ENCODE peak calls at places on chromosomes 11 and 22, in seven cellular contexts. V is astrocyte of the cerebellum, M is AG10803, Q is heart right ventricle, E is HFFc6, B is BE2C, J is AG04450. K is an unnamed sample.

GRCh38 chr11:70574725-70575347 is 176.5 kb downstream of the CTTN start:
- DNase-seq in V (no peak), B (no peak), Q (no peak), J (no peak), E (no peak), M (no peak), K (peak)

GRCh38 chr11:44731685-44732411 is 5.1 kb downstream of the TSPAN18 start:
- DNase-seq in E (no peak), V (no peak), J (no peak), B (peak), Q (no peak), M (peak), K (no peak)

GRCh38 chr11:70400643-70401042 is 2.3 kb downstream of the CTTN start:
- DNase-seq in V (no peak), B (no peak), M (no peak), J (no peak), Q (no peak), E (no peak), K (peak)

GRCh38 chr11:123525511-123525918 is 95.4 kb downstream of the GRAMD1B start:
- DNase-seq in M (peak), E (no peak), V (no peak), Q (no peak), B (peak), J (no peak), K (no peak)

GRCh38 chr11:8905528-8906165 is 5.3 kb upstream of the AKIP1 start:
- DNase-seq in Q (no peak), B (no peak), E (peak), M (peak), V (peak), J (no peak), K (no peak)

GRCh38 chr11:122141757-122142156 is 25.7 kb upstream of the BLID start:
- DNase-seq in V (no peak), Q (no peak), M (no peak), J (no peak), E (no peak), B (no peak), K (no peak)

GRCh38 chr11:12092714-12093113 is 17.7 kb upstream of the MICAL2 start:
- DNase-seq in V (no peak), Q (no peak), B (no peak), J (no peak), M (no peak), E (no peak), K (no peak)

GRCh38 chr11:108512706-108513105 is 14.5 kb upstream of the POGLUT3 start:
- DNase-seq in M (no peak), V (no peak), E (no peak), B (no peak), Q (no peak), J (no peak), K (no peak)

GRCh38 chr11:9527481-9528140 is 45.9 kb upstream of the WEE1 start:
- DNase-seq in Q (no peak), M (peak), E (peak), V (peak), B (no peak), J (peak), K (no peak)

GRCh38 chr22:34068011-34068410 is 147.7 kb upstream of the LARGE1 start:
- DNase-seq in Q (no peak), J (no peak), M (no peak), B (no peak), V (no peak), E (no peak), K (no peak)

GRCh38 chr22:33255781-33256180 is 197.6 kb upstream of the SYN3 start:
- DNase-seq in E (no peak), M (no peak), J (no peak), Q (no peak), B (no peak), V (no peak), K (no peak)

GRCh38 chr22:40955516-40955915 is 4.3 kb downstream of the RBX1 start:
- DNase-seq in M (peak), J (no peak), Q (no peak), B (no peak), E (peak), V (no peak), K (no peak)

DNA sequence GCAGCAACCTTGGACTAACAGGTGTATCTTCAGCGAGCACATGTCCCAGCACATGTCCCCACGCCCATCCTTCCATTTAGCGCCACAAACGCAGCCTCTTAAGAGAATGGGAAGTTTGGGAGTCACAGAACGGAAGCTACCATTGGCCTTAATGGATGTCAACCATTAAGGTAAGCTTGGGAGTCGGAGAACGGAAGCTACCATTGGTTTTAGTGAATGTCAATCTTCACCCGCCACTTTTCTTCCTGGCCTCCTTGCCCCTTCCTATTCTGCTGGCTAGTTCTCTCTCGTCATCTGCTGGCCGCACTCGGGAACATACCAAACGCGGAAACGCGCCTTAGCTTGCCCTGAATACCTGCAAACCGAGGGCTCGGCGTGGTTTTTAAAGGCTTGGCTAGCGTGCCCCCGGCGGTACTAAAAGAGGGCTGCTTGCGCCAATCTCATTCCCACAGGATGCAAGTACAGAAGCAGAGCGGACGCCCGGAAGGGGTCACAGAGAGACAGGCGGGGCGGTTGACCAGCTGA is 24.3 kb downstream of the GLYATL1 start:
- DNase-seq in M (peak), Q (no peak), B (no peak), J (peak), E (peak), V (peak), K (no peak)
- TF ChIP-seq CTCF in M (peak), Q (no peak), B (no peak), J (peak), E (peak), V (peak), K (no peak)

DNA sequence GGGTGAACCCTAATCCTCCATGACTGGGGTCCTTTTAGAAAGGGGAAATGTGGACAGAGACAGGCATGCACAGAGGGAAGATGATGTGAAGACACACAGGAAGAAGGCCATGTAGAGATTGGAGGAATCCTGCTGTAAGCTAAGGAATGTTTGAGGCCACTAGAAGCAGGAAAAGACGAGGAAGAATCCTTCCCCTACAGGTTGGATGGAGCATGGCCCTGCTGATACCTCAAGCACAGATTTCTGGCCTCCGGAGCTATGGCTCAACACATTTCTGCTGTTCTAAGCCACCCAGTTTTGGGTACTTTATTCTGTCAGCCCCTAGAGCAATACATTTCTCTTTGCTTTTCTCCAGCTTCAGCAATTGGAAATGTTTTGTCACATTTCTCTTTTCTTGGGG is 487.0 kb downstream of the MIAT start:
- DNase-seq in B (no peak), J (no peak), E (no peak), Q (no peak), V (no peak), M (peak), K (no peak)
- TF ChIP-seq CTCF in B (no peak), J (peak), E (peak), Q (no peak), V (no peak), M (peak), K (no peak)

GRCh38 chr22:37184816-37185541 is 3.1 kb downstream of the C1QTNF6 start:
- DNase-seq in V (no peak), M (no peak), E (no peak), Q (no peak), B (no peak), J (no peak), K (peak)
- TF ChIP-seq CTCF in V (no peak), M (no peak), E (no peak), Q (no peak), B (no peak), J (no peak), K (no peak)

GRCh38 chr11:64653388-64653973 is 62.5 kb downstream of the SLC22A12 start:
- DNase-seq in M (no peak), V (no peak), B (no peak), Q (no peak), J (no peak), E (no peak), K (no peak)
- TF ChIP-seq CTCF in M (no peak), V (no peak), B (no peak), Q (no peak), J (no peak), E (peak), K (peak)

GRCh38 chr11:118790357-118791014 is 478 bp downstream of the DDX6 start:
- DNase-seq in E (peak), B (peak), M (peak), Q (peak), V (no peak), J (no peak), K (peak)
- TF ChIP-seq CTCF in E (peak), B (peak), M (peak), Q (peak), V (peak), J (peak), K (no peak)

GRCh38 chr11:129223701-129224149 is 31.6 kb upstream of the ARHGAP32 start:
- DNase-seq in J (no peak), B (no peak), V (no peak), Q (no peak), M (peak), E (no peak), K (no peak)
- TF ChIP-seq CTCF in J (no peak), B (no peak), V (no peak), Q (no peak), M (no peak), E (no peak), K (no peak)

DNA sequence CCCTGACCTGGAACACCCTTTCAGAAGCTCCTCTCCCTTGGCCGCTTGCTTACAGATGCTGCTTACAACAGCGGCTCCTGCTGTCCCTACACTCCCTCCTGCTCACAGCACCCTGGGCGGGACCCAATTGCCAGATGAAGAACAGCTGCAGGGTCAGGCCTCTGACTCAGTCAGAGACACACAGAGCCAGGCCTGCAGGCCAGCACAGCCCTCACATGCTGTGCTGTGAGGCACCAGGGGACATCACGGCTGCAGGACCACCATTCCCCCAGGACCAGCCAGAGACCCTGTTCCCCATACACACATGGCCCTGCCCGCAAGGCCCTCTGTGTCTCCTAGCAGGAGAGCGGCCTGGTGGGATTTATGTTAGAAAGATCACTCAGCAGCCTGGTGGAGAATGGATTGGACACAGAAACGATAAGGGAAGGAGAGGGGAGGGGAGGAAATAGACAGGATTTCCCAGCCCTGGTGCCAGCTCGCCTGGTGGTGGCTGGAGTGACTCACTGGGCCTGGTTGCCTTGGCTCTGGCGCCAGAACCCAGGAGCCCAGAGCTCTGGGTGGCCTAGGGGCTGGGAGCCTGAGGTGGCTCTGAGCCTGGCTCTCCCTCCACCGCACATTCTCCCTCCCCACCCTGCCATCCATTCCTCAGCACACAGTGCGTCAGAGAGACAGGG is 6.7 kb downstream of the CAPN5 start:
- DNase-seq in M (peak), Q (peak), J (peak), V (peak), B (peak), E (peak), K (no peak)
- TF ChIP-seq CTCF in M (peak), Q (peak), J (peak), V (peak), B (peak), E (peak), K (no peak)

DNA sequence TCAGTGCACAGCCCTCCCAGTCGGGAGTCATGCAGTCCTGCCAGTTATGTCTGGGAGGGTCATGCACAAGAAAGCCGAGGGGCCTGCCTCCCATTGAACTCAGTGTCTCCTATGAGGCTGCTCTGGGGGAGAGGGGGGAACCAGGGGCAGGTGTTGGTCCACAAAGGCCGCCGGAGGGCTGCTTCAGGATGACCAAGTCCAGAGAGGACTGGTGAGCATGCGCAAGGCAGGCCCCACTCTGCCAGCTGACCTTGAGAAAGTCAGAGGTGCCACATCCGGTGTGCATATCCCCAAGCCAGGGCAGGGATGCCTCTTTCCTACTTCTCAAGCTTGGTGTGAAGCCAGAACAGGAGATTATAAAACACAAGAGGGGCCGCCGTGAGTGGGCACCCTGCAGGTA is 4.4 kb downstream of the SCN4B start:
- DNase-seq in E (no peak), M (no peak), B (no peak), Q (no peak), J (no peak), V (no peak), K (no peak)
- TF ChIP-seq CTCF in E (no peak), M (no peak), B (no peak), Q (no peak), J (no peak), V (no peak), K (no peak)